ENCODE peak calls at places on chromosomes 11 and 22, in four cellular contexts. One of them, this sample, is unnamed.

GRCh38 chr22:43707650-43708049 is 104.5 kb downstream of the EFCAB6 start:
- DNase-seq in small intestine: no peak
- DNase-seq in mucosa of gallbladder: no peak
- DNase-seq in G401: no peak
- DNase-seq in this sample: no peak

GRCh38 chr22:24071686-24072085 is 60.6 kb downstream of the CABIN1 start:
- DNase-seq in small intestine: no peak
- DNase-seq in mucosa of gallbladder: no peak
- DNase-seq in G401: no peak
- DNase-seq in this sample: no peak

GRCh38 chr22:41619979-41620645 is 731 bp downstream of the DESI1 start:
- DNase-seq in small intestine: peak
- DNase-seq in mucosa of gallbladder: peak
- DNase-seq in G401: peak
- DNase-seq in this sample: peak

GRCh38 chr11:13206086-13206640 is 71.4 kb upstream of the BMAL1 start:
- DNase-seq in small intestine: no peak
- DNase-seq in mucosa of gallbladder: no peak
- DNase-seq in G401: no peak
- DNase-seq in this sample: no peak

GRCh38 chr22:25027959-25028840 is 75.7 kb downstream of the KIAA1671 start:
- DNase-seq in small intestine: no peak
- DNase-seq in mucosa of gallbladder: no peak
- DNase-seq in G401: no peak
- DNase-seq in this sample: no peak

GRCh38 chr22:24460418-24461089 is 33.2 kb downstream of the ADORA2A start:
- DNase-seq in small intestine: peak
- DNase-seq in mucosa of gallbladder: no peak
- DNase-seq in G401: no peak
- DNase-seq in this sample: no peak

GRCh38 chr22:21881841-21882753 is 14.7 kb upstream of the MAPK1 start:
- DNase-seq in small intestine: no peak
- DNase-seq in mucosa of gallbladder: no peak
- DNase-seq in G401: no peak
- DNase-seq in this sample: no peak

GRCh38 chr22:40635940-40636379 is 559 bp downstream of the MRTFA start:
- DNase-seq in small intestine: peak
- DNase-seq in mucosa of gallbladder: no peak
- DNase-seq in G401: peak
- DNase-seq in this sample: no peak

GRCh38 chr11:90391756-90392155 is 168.9 kb upstream of the CHORDC1 start:
- DNase-seq in small intestine: no peak
- DNase-seq in mucosa of gallbladder: no peak
- DNase-seq in G401: no peak
- DNase-seq in this sample: no peak

GRCh38 chr22:44975444-44976262 is 34.2 kb downstream of the PHF21B start:
- DNase-seq in small intestine: peak
- DNase-seq in mucosa of gallbladder: peak
- DNase-seq in G401: peak
- DNase-seq in this sample: peak

GRCh38 chr11:69500285-69501120 is 19.0 kb downstream of the LINC01488 start:
- DNase-seq in small intestine: peak
- DNase-seq in mucosa of gallbladder: no peak
- DNase-seq in G401: peak
- DNase-seq in this sample: no peak

GRCh38 chr11:131787119-131787518 is 416.7 kb downstream of the NTM start:
- DNase-seq in small intestine: no peak
- DNase-seq in mucosa of gallbladder: no peak
- DNase-seq in G401: no peak
- DNase-seq in this sample: no peak

GRCh38 chr22:32205974-32206773 is 1.3 kb upstream of the RFPL2 start:
- DNase-seq in small intestine: no peak
- DNase-seq in mucosa of gallbladder: no peak
- DNase-seq in G401: no peak
- DNase-seq in this sample: no peak

GRCh38 chr11:14314127-14314526 is 44.9 kb downstream of the RRAS2 start:
- DNase-seq in small intestine: no peak
- DNase-seq in mucosa of gallbladder: no peak
- DNase-seq in G401: no peak
- DNase-seq in this sample: no peak